ENCODE peak calls at places on chromosomes 11 and 22, in nine cellular contexts. One of them, this sample, is unnamed.
A peak's percentile ranks its signal among the peaks of the same experiment; 100 is the strongest.

GRCh38 chr11:77672276-77672675 is 34.7 kb upstream of the CLNS1A start:
- DNase-seq in WERI-Rb-1: no peak
- DNase-seq in lower lobe of right lung: no peak
- DNase-seq in heart left ventricle: peak; percentile 70
- DNase-seq in suprapubic skin: no peak
- DNase-seq in cardiac muscle cell: no peak
- DNase-seq in heart right ventricle: no peak
- DNase-seq in IMR-90: peak; percentile 99
- DNase-seq in colonic mucosa: peak; percentile 53
- DNase-seq in this sample: no peak

GRCh38 chr11:38089728-38090127 is 1491.7 kb upstream of the RAG2 start:
- DNase-seq in colonic mucosa: no peak
- DNase-seq in lower lobe of right lung: no peak
- DNase-seq in IMR-90: no peak
- DNase-seq in suprapubic skin: no peak
- DNase-seq in cardiac muscle cell: peak; percentile 11
- DNase-seq in heart right ventricle: no peak
- DNase-seq in heart left ventricle: no peak
- DNase-seq in WERI-Rb-1: no peak
- DNase-seq in this sample: no peak

GRCh38 chr22:38947321-38948112 is 9.9 kb upstream of the APOBEC3A start:
- DNase-seq in cardiac muscle cell: no peak
- DNase-seq in heart left ventricle: no peak
- DNase-seq in lower lobe of right lung: peak; percentile 45
- DNase-seq in colonic mucosa: no peak
- DNase-seq in IMR-90: no peak
- DNase-seq in WERI-Rb-1: peak; percentile 53
- DNase-seq in suprapubic skin: peak; percentile 16
- DNase-seq in heart right ventricle: no peak
- DNase-seq in this sample: peak; percentile 32

GRCh38 chr11:117380676-117381075 is 53.0 kb downstream of the CEP164 start:
- DNase-seq in lower lobe of right lung: no peak
- DNase-seq in cardiac muscle cell: no peak
- DNase-seq in heart right ventricle: no peak
- DNase-seq in heart left ventricle: no peak
- DNase-seq in colonic mucosa: no peak
- DNase-seq in suprapubic skin: no peak
- DNase-seq in IMR-90: no peak
- DNase-seq in WERI-Rb-1: no peak
- DNase-seq in this sample: no peak

GRCh38 chr11:17637901-17638300 is 81.5 kb upstream of the MYOD1 start:
- DNase-seq in suprapubic skin: no peak
- DNase-seq in WERI-Rb-1: no peak
- DNase-seq in IMR-90: no peak
- DNase-seq in heart left ventricle: no peak
- DNase-seq in heart right ventricle: no peak
- DNase-seq in colonic mucosa: no peak
- DNase-seq in cardiac muscle cell: no peak
- DNase-seq in lower lobe of right lung: no peak
- DNase-seq in this sample: no peak

GRCh38 chr11:45178890-45179663 is 32.6 kb downstream of the PRDM11 start:
- DNase-seq in heart left ventricle: no peak
- DNase-seq in WERI-Rb-1: no peak
- DNase-seq in cardiac muscle cell: no peak
- DNase-seq in suprapubic skin: no peak
- DNase-seq in heart right ventricle: no peak
- DNase-seq in lower lobe of right lung: no peak
- DNase-seq in IMR-90: peak; percentile 71
- DNase-seq in colonic mucosa: no peak
- DNase-seq in this sample: no peak

GRCh38 chr22:46043816-46044717 is 67.1 kb upstream of the WNT7B start:
- DNase-seq in colonic mucosa: peak; percentile 69
- DNase-seq in IMR-90: no peak
- DNase-seq in cardiac muscle cell: no peak
- DNase-seq in lower lobe of right lung: peak; percentile 60
- DNase-seq in WERI-Rb-1: no peak
- DNase-seq in suprapubic skin: peak; percentile 78
- DNase-seq in heart left ventricle: no peak
- DNase-seq in heart right ventricle: no peak
- DNase-seq in this sample: peak; percentile 58

GRCh38 chr11:72576196-72576595 is 98.0 kb downstream of the PDE2A start:
- DNase-seq in WERI-Rb-1: no peak
- DNase-seq in cardiac muscle cell: no peak
- DNase-seq in colonic mucosa: no peak
- DNase-seq in heart left ventricle: no peak
- DNase-seq in IMR-90: no peak
- DNase-seq in suprapubic skin: peak; percentile 37
- DNase-seq in lower lobe of right lung: no peak
- DNase-seq in heart right ventricle: no peak
- DNase-seq in this sample: peak; percentile 3

GRCh38 chr11:47152953-47153950 is 23.4 kb downstream of the ARFGAP2 start:
- DNase-seq in heart right ventricle: peak; percentile 80
- DNase-seq in IMR-90: peak; percentile 80
- DNase-seq in colonic mucosa: peak; percentile 88
- DNase-seq in heart left ventricle: peak; percentile 78
- DNase-seq in lower lobe of right lung: peak; percentile 72
- DNase-seq in cardiac muscle cell: peak; percentile 83
- DNase-seq in WERI-Rb-1: peak; percentile 77
- DNase-seq in suprapubic skin: peak; percentile 91
- DNase-seq in this sample: no peak

GRCh38 chr11:1760351-1761109 is 3.2 kb downstream of the CTSD start:
- DNase-seq in heart left ventricle: peak; percentile 96
- DNase-seq in colonic mucosa: peak; percentile 66
- DNase-seq in heart right ventricle: peak; percentile 89
- DNase-seq in cardiac muscle cell: peak; percentile 25
- DNase-seq in suprapubic skin: peak; percentile 88
- DNase-seq in WERI-Rb-1: no peak
- DNase-seq in IMR-90: peak; percentile 52
- DNase-seq in lower lobe of right lung: peak; percentile 92
- DNase-seq in this sample: no peak

GRCh38 chr11:115720537-115721308 is 216.5 kb upstream of the CADM1 start:
- DNase-seq in lower lobe of right lung: no peak
- DNase-seq in heart right ventricle: no peak
- DNase-seq in cardiac muscle cell: peak; percentile 14
- DNase-seq in suprapubic skin: no peak
- DNase-seq in heart left ventricle: no peak
- DNase-seq in colonic mucosa: no peak
- DNase-seq in IMR-90: no peak
- DNase-seq in WERI-Rb-1: no peak
- DNase-seq in this sample: no peak

DNA sequence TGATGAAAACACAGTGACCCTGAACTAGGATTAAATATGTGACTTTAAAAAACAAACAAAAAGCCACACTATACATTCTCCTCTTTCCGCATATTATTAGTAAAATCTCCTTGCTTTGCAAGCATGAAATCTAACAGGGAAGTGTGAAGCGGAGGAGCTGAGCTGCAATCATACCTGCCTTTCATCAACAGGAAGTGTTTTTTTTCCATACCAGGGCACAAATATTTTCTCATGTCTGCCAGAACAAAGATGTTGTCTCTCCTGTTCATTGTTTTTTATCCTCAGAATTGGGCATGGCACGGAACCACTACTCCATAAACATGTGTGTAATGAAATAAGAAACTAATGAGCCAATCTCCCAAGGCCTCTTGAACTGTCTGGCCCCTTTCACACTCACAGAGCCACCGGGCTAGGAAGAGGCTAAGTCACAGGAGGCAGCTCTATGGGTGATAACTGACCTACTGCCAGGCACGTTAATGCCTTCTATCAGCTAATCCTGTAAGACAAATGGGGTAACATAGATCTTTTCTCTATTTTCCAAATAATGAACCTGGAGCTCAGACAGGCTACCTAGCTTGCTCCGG is 124.5 kb downstream of the ETS1 start:
- DNase-seq in WERI-Rb-1: no peak
- DNase-seq in heart right ventricle: no peak
- DNase-seq in heart left ventricle: no peak
- DNase-seq in IMR-90: no peak
- DNase-seq in colonic mucosa: no peak
- DNase-seq in lower lobe of right lung: no peak
- DNase-seq in cardiac muscle cell: no peak
- DNase-seq in suprapubic skin: no peak
- DNase-seq in this sample: no peak
- H3K36me3 ChIP-seq in WERI-Rb-1: peaks cover 5% of the 10 kb centered on the region
- H3K36me3 ChIP-seq in heart right ventricle: no peaks in the 10 kb centered on the region
- H3K36me3 ChIP-seq in heart left ventricle: peaks cover 80% of the 10 kb centered on the region
- H3K36me3 ChIP-seq in IMR-90: peaks cover 25% of the 10 kb centered on the region
- H3K36me3 ChIP-seq in colonic mucosa: no peaks in the 10 kb centered on the region
- H3K36me3 ChIP-seq in lower lobe of right lung: peaks cover 72% of the 10 kb centered on the region
- H3K36me3 ChIP-seq in cardiac muscle cell: no peaks in the 10 kb centered on the region
- H3K36me3 ChIP-seq in suprapubic skin: peaks cover 35% of the 10 kb centered on the region
- H3K36me3 ChIP-seq in this sample: peaks cover 93% of the 10 kb centered on the region

GRCh38 chr11:73854680-73855079 is 22.0 kb downstream of the COA4 start:
- DNase-seq in heart left ventricle: no peak
- DNase-seq in heart right ventricle: no peak
- DNase-seq in IMR-90: peak; percentile 59
- DNase-seq in colonic mucosa: no peak
- DNase-seq in cardiac muscle cell: no peak
- DNase-seq in suprapubic skin: no peak
- DNase-seq in WERI-Rb-1: no peak
- DNase-seq in lower lobe of right lung: no peak
- DNase-seq in this sample: no peak

GRCh38 chr11:73860202-73860601 is 16.4 kb downstream of the COA4 start:
- DNase-seq in heart left ventricle: no peak
- DNase-seq in cardiac muscle cell: no peak
- DNase-seq in suprapubic skin: no peak
- DNase-seq in colonic mucosa: no peak
- DNase-seq in WERI-Rb-1: no peak
- DNase-seq in lower lobe of right lung: no peak
- DNase-seq in IMR-90: no peak
- DNase-seq in heart right ventricle: no peak
- DNase-seq in this sample: no peak

GRCh38 chr11:73859671-73860070 is 17.0 kb downstream of the COA4 start:
- DNase-seq in colonic mucosa: no peak
- DNase-seq in WERI-Rb-1: no peak
- DNase-seq in lower lobe of right lung: no peak
- DNase-seq in heart right ventricle: no peak
- DNase-seq in heart left ventricle: no peak
- DNase-seq in suprapubic skin: no peak
- DNase-seq in cardiac muscle cell: no peak
- DNase-seq in IMR-90: peak; percentile 22
- DNase-seq in this sample: no peak

GRCh38 chr11:73852049-73852448 is 24.6 kb downstream of the COA4 start:
- DNase-seq in WERI-Rb-1: no peak
- DNase-seq in IMR-90: no peak
- DNase-seq in heart left ventricle: no peak
- DNase-seq in heart right ventricle: no peak
- DNase-seq in lower lobe of right lung: no peak
- DNase-seq in cardiac muscle cell: no peak
- DNase-seq in suprapubic skin: no peak
- DNase-seq in colonic mucosa: no peak
- DNase-seq in this sample: no peak

GRCh38 chr11:73856001-73856663 is 20.5 kb downstream of the COA4 start:
- DNase-seq in WERI-Rb-1: no peak
- DNase-seq in lower lobe of right lung: no peak
- DNase-seq in cardiac muscle cell: no peak
- DNase-seq in heart right ventricle: no peak
- DNase-seq in IMR-90: no peak
- DNase-seq in colonic mucosa: no peak
- DNase-seq in suprapubic skin: no peak
- DNase-seq in heart left ventricle: no peak
- DNase-seq in this sample: no peak
- H3K27ac ChIP-seq in WERI-Rb-1: no peak overlapping the region
- H3K27ac ChIP-seq in lower lobe of right lung: no peak overlapping the region
- H3K27ac ChIP-seq in cardiac muscle cell: peak overlapping the region; percentile 41
- H3K27ac ChIP-seq in heart right ventricle: no peak overlapping the region
- H3K27ac ChIP-seq in IMR-90: no peak overlapping the region
- H3K27ac ChIP-seq in colonic mucosa: no peak overlapping the region
- H3K27ac ChIP-seq in suprapubic skin: no peak overlapping the region
- H3K27ac ChIP-seq in heart left ventricle: peak overlapping the region; percentile 59
- H3K27ac ChIP-seq in this sample: no peak overlapping the region

GRCh38 chr11:67482736-67483497 is at the start of gene AIP:
- DNase-seq in lower lobe of right lung: peak; percentile 97
- DNase-seq in WERI-Rb-1: peak; percentile 98
- DNase-seq in heart right ventricle: peak; percentile 97
- DNase-seq in cardiac muscle cell: peak; percentile 97
- DNase-seq in IMR-90: peak; percentile 97
- DNase-seq in colonic mucosa: peak; percentile 99
- DNase-seq in heart left ventricle: peak; percentile 98
- DNase-seq in suprapubic skin: peak; percentile 98
- DNase-seq in this sample: peak; percentile 95
- TF ChIP-seq CTCF in lower lobe of right lung: peak; percentile 32
- TF ChIP-seq CTCF in WERI-Rb-1: peak; percentile 10
- TF ChIP-seq CTCF in heart right ventricle: no peak
- TF ChIP-seq CTCF in cardiac muscle cell: peak; percentile 12
- TF ChIP-seq CTCF in IMR-90: no peak
- TF ChIP-seq CTCF in colonic mucosa: no peak
- TF ChIP-seq CTCF in heart left ventricle: peak; percentile 34
- TF ChIP-seq CTCF in suprapubic skin: no peak
- TF ChIP-seq CTCF in this sample: no peak

GRCh38 chr11:35215945-35216344 is 77.0 kb downstream of the CD44 start:
- DNase-seq in colonic mucosa: no peak
- DNase-seq in heart right ventricle: no peak
- DNase-seq in cardiac muscle cell: no peak
- DNase-seq in heart left ventricle: no peak
- DNase-seq in lower lobe of right lung: no peak
- DNase-seq in suprapubic skin: no peak
- DNase-seq in IMR-90: no peak
- DNase-seq in WERI-Rb-1: no peak
- DNase-seq in this sample: no peak

GRCh38 chr11:35214792-35215193 is 75.8 kb downstream of the CD44 start:
- DNase-seq in lower lobe of right lung: no peak
- DNase-seq in heart left ventricle: no peak
- DNase-seq in cardiac muscle cell: no peak
- DNase-seq in WERI-Rb-1: no peak
- DNase-seq in IMR-90: peak; percentile 97
- DNase-seq in heart right ventricle: no peak
- DNase-seq in suprapubic skin: no peak
- DNase-seq in colonic mucosa: no peak
- DNase-seq in this sample: no peak

GRCh38 chr11:35223429-35223828 is 84.5 kb downstream of the CD44 start:
- DNase-seq in colonic mucosa: no peak
- DNase-seq in heart left ventricle: no peak
- DNase-seq in IMR-90: peak; percentile 62
- DNase-seq in WERI-Rb-1: peak; percentile 80
- DNase-seq in suprapubic skin: no peak
- DNase-seq in heart right ventricle: no peak
- DNase-seq in lower lobe of right lung: no peak
- DNase-seq in cardiac muscle cell: peak; percentile 31
- DNase-seq in this sample: no peak

GRCh38 chr11:35216962-35217667 is 78.1 kb downstream of the CD44 start:
- DNase-seq in WERI-Rb-1: no peak
- DNase-seq in cardiac muscle cell: no peak
- DNase-seq in suprapubic skin: no peak
- DNase-seq in heart right ventricle: no peak
- DNase-seq in heart left ventricle: no peak
- DNase-seq in colonic mucosa: no peak
- DNase-seq in lower lobe of right lung: no peak
- DNase-seq in IMR-90: no peak
- DNase-seq in this sample: no peak

DNA sequence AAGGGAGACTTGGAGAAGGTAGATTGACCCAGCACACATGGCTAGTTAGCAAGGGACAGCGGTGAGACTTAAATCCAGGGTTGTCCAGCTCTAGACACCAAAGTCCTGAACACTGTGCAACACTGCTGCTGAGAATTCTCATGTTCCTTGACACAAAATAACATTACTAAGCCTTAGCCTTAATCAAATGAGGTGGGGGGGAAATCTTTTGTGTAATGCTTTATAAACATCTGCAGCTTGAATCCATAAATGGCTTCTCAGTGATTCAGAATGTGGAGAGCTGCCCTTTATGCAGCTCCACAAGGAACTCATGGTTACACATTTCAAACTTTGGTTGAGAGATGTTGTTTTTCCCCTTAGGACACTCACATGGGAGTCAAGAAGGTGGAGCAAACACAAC is 80.0 kb downstream of the CD44 start:
- DNase-seq in WERI-Rb-1: no peak
- DNase-seq in colonic mucosa: no peak
- DNase-seq in heart right ventricle: no peak
- DNase-seq in IMR-90: peak; percentile 87
- DNase-seq in suprapubic skin: no peak
- DNase-seq in heart left ventricle: no peak
- DNase-seq in lower lobe of right lung: no peak
- DNase-seq in cardiac muscle cell: no peak
- DNase-seq in this sample: no peak
- H3K36me3 ChIP-seq in WERI-Rb-1: no peaks in the 10 kb centered on the region
- H3K36me3 ChIP-seq in colonic mucosa: no peaks in the 10 kb centered on the region
- H3K36me3 ChIP-seq in heart right ventricle: no peaks in the 10 kb centered on the region
- H3K36me3 ChIP-seq in IMR-90: peaks cover 70% of the 10 kb centered on the region
- H3K36me3 ChIP-seq in suprapubic skin: peaks cover 85% of the 10 kb centered on the region
- H3K36me3 ChIP-seq in heart left ventricle: peaks cover 89% of the 10 kb centered on the region
- H3K36me3 ChIP-seq in lower lobe of right lung: peaks cover 94% of the 10 kb centered on the region
- H3K36me3 ChIP-seq in cardiac muscle cell: no peaks in the 10 kb centered on the region
- H3K36me3 ChIP-seq in this sample: peaks cover 100% of the 10 kb centered on the region